ENCODE peak calls at places on chromosomes 2 and 18, in ten cellular contexts. A is left lung; C is endodermal cell; K is stimulated activated CD8-positive, alpha-beta memory T cell treated with anti-CD3 and anti-CD28 coated beads, Interleukin-12 subunit alpha, Interleukin-12 subunit beta, amount 100 ng/mL, for 4 hours; P is spleen; J is CD8-positive, alpha-beta memory T cell; Q is T-helper 2 cell; T is CD8-positive, alpha-beta T cell; M is sigmoid colon; V is non-pigmented ciliary epithelial cell. L is an unnamed sample.

GRCh38 chr2:163291790-163292189 is 444.0 kb downstream of the FIGN start:
- DNase-seq in A (no peak), C (no peak), K (no peak), P (no peak), J (no peak), Q (no peak), T (no peak), M (no peak), V (no peak), L (peak)

GRCh38 chr2:197675246-197675645 is at the start of gene RFTN2:
- DNase-seq in A (no peak), C (no peak), K (no peak), P (no peak), J (no peak), Q (no peak), T (no peak), M (no peak), V (no peak), L (peak)

GRCh38 chr18:577606-578005 is 2.6 kb upstream of the CETN1 start:
- DNase-seq in A (no peak), C (no peak), K (no peak), P (no peak), J (no peak), Q (no peak), T (no peak), M (no peak), V (no peak), L (peak)

GRCh38 chr2:160581035-160581434 is 87.4 kb upstream of the RBMS1 start:
- DNase-seq in A (no peak), C (no peak), K (no peak), P (no peak), J (no peak), Q (no peak), T (no peak), M (no peak), V (no peak), L (peak)

GRCh38 chr2:227324671-227325055 is 388 bp upstream of the MFF start:
- DNase-seq in A (no peak), C (peak), K (no peak), P (no peak), J (no peak), Q (no peak), T (no peak), M (no peak), V (no peak), L (no peak)

GRCh38 chr2:204486855-204487254 is 58.4 kb upstream of the PARD3B start:
- DNase-seq in A (no peak), C (no peak), K (no peak), P (no peak), J (no peak), Q (no peak), T (no peak), M (no peak), V (no peak), L (no peak)

GRCh38 chr2:207450186-207450585 is 79.6 kb upstream of the CREB1 start:
- DNase-seq in A (no peak), C (no peak), K (no peak), P (no peak), J (no peak), Q (no peak), T (no peak), M (no peak), V (no peak), L (no peak)

GRCh38 chr2:146847846-146848245 is 997.0 kb upstream of the ACVR2A start:
- DNase-seq in A (no peak), C (no peak), K (no peak), P (no peak), J (no peak), Q (no peak), T (no peak), M (no peak), V (no peak), L (no peak)

GRCh38 chr2:231530099-231531085 is at the start of gene NMUR1:
- DNase-seq in A (peak), C (peak), K (peak), P (peak), J (peak), Q (peak), T (peak), M (peak), V (no peak), L (peak)

GRCh38 chr18:37188016-37188791 is 359.3 kb downstream of the KIAA1328 start:
- DNase-seq in A (no peak), C (no peak), K (no peak), P (no peak), J (no peak), Q (no peak), T (no peak), M (no peak), V (no peak), L (no peak)

GRCh38 chr2:159900343-159900742 is 102.3 kb upstream of the CD302 start:
- DNase-seq in A (no peak), C (no peak), K (no peak), P (no peak), J (no peak), Q (no peak), T (no peak), M (no peak), V (no peak), L (no peak)

GRCh38 chr2:30217644-30218361 is 13.5 kb upstream of the LBH start:
- DNase-seq in A (peak), C (peak), K (no peak), P (no peak), J (no peak), Q (no peak), T (no peak), M (peak), V (no peak), L (no peak)

GRCh38 chr2:138421971-138422335 is 79.6 kb upstream of the SPOPL start:
- DNase-seq in A (no peak), C (no peak), K (no peak), P (no peak), J (no peak), Q (no peak), T (no peak), M (no peak), V (peak), L (peak)

GRCh38 chr2:69618362-69618761 is 25.2 kb downstream of the AAK1 start:
- DNase-seq in A (no peak), C (no peak), K (no peak), P (no peak), J (no peak), Q (no peak), T (no peak), M (no peak), V (no peak), L (no peak)

GRCh38 chr18:56843241-56843640 is 192.1 kb downstream of the WDR7 start:
- DNase-seq in A (no peak), C (no peak), K (no peak), P (no peak), J (no peak), Q (no peak), T (no peak), M (no peak), V (no peak), L (no peak)

GRCh38 chr2:216745453-216745852 is 50.1 kb upstream of the IGFBP5 start:
- DNase-seq in A (no peak), C (no peak), K (no peak), P (no peak), J (no peak), Q (no peak), T (no peak), M (no peak), V (no peak), L (no peak)

GRCh38 chr2:38723173-38723572 is 28.0 kb downstream of the SRSF7 start:
- DNase-seq in A (no peak), C (no peak), K (no peak), P (no peak), J (no peak), Q (no peak), T (no peak), M (no peak), V (no peak), L (no peak)

GRCh38 chr18:5309888-5310470 is 14.5 kb upstream of the ZBTB14 start:
- DNase-seq in A (no peak), C (no peak), K (no peak), P (no peak), J (peak), Q (no peak), T (peak), M (no peak), V (no peak), L (no peak)

GRCh38 chr2:118371500-118371899 is 283.2 kb downstream of the INSIG2 start:
- DNase-seq in A (no peak), C (peak), K (no peak), P (no peak), J (no peak), Q (no peak), T (no peak), M (no peak), V (peak), L (peak)

GRCh38 chr18:10289265-10289664 is 165.2 kb upstream of the APCDD1 start:
- DNase-seq in A (no peak), C (no peak), K (no peak), P (no peak), J (no peak), Q (no peak), T (no peak), M (no peak), V (no peak), L (no peak)

GRCh38 chr2:148721520-148721931 is 77.0 kb downstream of the EPC2 start:
- DNase-seq in A (no peak), C (no peak), K (no peak), P (no peak), J (no peak), Q (no peak), T (no peak), M (no peak), V (no peak), L (no peak)

GRCh38 chr2:224077773-224078507 is 38.9 kb upstream of the SERPINE2 start:
- DNase-seq in A (no peak), C (no peak), K (no peak), P (no peak), J (no peak), Q (no peak), T (no peak), M (no peak), V (no peak), L (peak)

GRCh38 chr18:49431563-49431962 is 28.9 kb downstream of the DYM start:
- DNase-seq in A (no peak), C (no peak), K (no peak), P (no peak), J (no peak), Q (no peak), T (no peak), M (no peak), V (no peak), L (peak)

GRCh38 chr2:39930175-39930926 is 151.3 kb upstream of the THUMPD2 start:
- DNase-seq in A (no peak), C (no peak), K (no peak), P (no peak), J (no peak), Q (no peak), T (no peak), M (no peak), V (no peak), L (no peak)

GRCh38 chr2:188695953-188696352 is 278.2 kb upstream of the COL3A1 start:
- DNase-seq in A (no peak), C (no peak), K (no peak), P (no peak), J (no peak), Q (no peak), T (no peak), M (no peak), V (peak), L (no peak)

GRCh38 chr2:160657206-160657605 is 163.6 kb upstream of the RBMS1 start:
- DNase-seq in A (no peak), C (no peak), K (no peak), P (no peak), J (no peak), Q (no peak), T (no peak), M (no peak), V (no peak), L (peak)

GRCh38 chr2:197798187-197798586 is 6.2 kb upstream of the PLCL1 start:
- DNase-seq in A (no peak), C (no peak), K (no peak), P (no peak), J (no peak), Q (no peak), T (no peak), M (no peak), V (no peak), L (peak)

GRCh38 chr18:48875942-48876511 is 74.7 kb downstream of the SMAD7 start:
- DNase-seq in A (peak), C (peak), K (no peak), P (peak), J (no peak), Q (no peak), T (no peak), M (peak), V (no peak), L (peak)

GRCh38 chr2:118604831-118605230 is 242.6 kb downstream of the EN1 start:
- DNase-seq in A (no peak), C (no peak), K (no peak), P (no peak), J (no peak), Q (no peak), T (no peak), M (no peak), V (no peak), L (peak)

GRCh38 chr2:46363535-46364170 is 66.4 kb downstream of the EPAS1 start:
- DNase-seq in A (no peak), C (no peak), K (no peak), P (no peak), J (no peak), Q (no peak), T (no peak), M (no peak), V (no peak), L (no peak)